ENCODE peak calls at places on chromosomes 5 and 9, in five cellular contexts. B, M, V, O and Y are unnamed samples.

GRCh38 chr9:91374939-91375338 is 13.2 kb upstream of the AUH start:
- DNase-seq in B (no peak), M (peak), V (peak), O (peak), Y (no peak)

GRCh38 chr5:177492841-177493240 is 4.6 kb downstream of the PDLIM7 start:
- DNase-seq in B (no peak), M (no peak), V (no peak), O (no peak), Y (no peak)

GRCh38 chr9:131650254-131650653 is 89.6 kb downstream of the RAPGEF1 start:
- DNase-seq in B (no peak), M (no peak), V (peak), O (no peak), Y (no peak)

GRCh38 chr9:91711755-91712591 is 238.1 kb downstream of the ROR2 start:
- DNase-seq in B (no peak), M (no peak), V (peak), O (no peak), Y (no peak)

GRCh38 chr5:157744055-157745011 is 821 bp downstream of the LSM11 start:
- DNase-seq in B (no peak), M (no peak), V (no peak), O (peak), Y (no peak)

GRCh38 chr9:18761742-18762141 is 271.3 kb downstream of the SAXO1 start:
- DNase-seq in B (no peak), M (no peak), V (no peak), O (no peak), Y (no peak)

GRCh38 chr5:169637856-169638190 is 748 bp downstream of the DOCK2 start:
- DNase-seq in B (no peak), M (no peak), V (no peak), O (no peak), Y (no peak)

GRCh38 chr5:80937591-80937990 is 22.6 kb upstream of the RASGRF2 start:
- DNase-seq in B (no peak), M (peak), V (peak), O (peak), Y (no peak)

GRCh38 chr9:89923961-89924504 is 319.2 kb downstream of the GADD45G start:
- DNase-seq in B (no peak), M (no peak), V (no peak), O (no peak), Y (no peak)

GRCh38 chr5:15368835-15369234 is 131.1 kb upstream of the FBXL7 start:
- DNase-seq in B (no peak), M (no peak), V (no peak), O (no peak), Y (no peak)

GRCh38 chr5:97914483-97914882 is 731.4 kb upstream of the RIOK2 start:
- DNase-seq in B (no peak), M (no peak), V (no peak), O (no peak), Y (no peak)

GRCh38 chr5:172713113-172713808 is 57.7 kb downstream of the DUSP1 start:
- DNase-seq in B (peak), M (no peak), V (no peak), O (peak), Y (no peak)

GRCh38 chr9:15416880-15417279 is 5.8 kb upstream of the SNAPC3 start:
- DNase-seq in B (no peak), M (peak), V (peak), O (peak), Y (no peak)

GRCh38 chr9:7615344-7615743 is 184.2 kb downstream of the DMAC1 start:
- DNase-seq in B (no peak), M (no peak), V (no peak), O (no peak), Y (no peak)

GRCh38 chr9:122056484-122056883 is 36.6 kb downstream of the TTLL11 start:
- DNase-seq in B (no peak), M (no peak), V (no peak), O (no peak), Y (no peak)

GRCh38 chr9:127763918-127764384 is 14.5 kb downstream of the SH2D3C start:
- DNase-seq in B (no peak), M (no peak), V (no peak), O (no peak), Y (no peak)

GRCh38 chr9:136173648-136174290 is 31.2 kb downstream of the LHX3 start:
- DNase-seq in B (no peak), M (no peak), V (no peak), O (no peak), Y (no peak)

GRCh38 chr5:169201597-169201996 is 99.3 kb downstream of the SLIT3 start:
- DNase-seq in B (no peak), M (no peak), V (no peak), O (no peak), Y (no peak)

GRCh38 chr5:69250593-69250992 is 15.9 kb downstream of the CDK7 start:
- DNase-seq in B (no peak), M (no peak), V (no peak), O (no peak), Y (no peak)
- H3K27ac ChIP-seq in B (no peak), M (no peak), V (peak), O (no peak), Y (no peak)

GRCh38 chr5:139711067-139711851 is 63.1 kb downstream of the CXXC5 start:
- DNase-seq in B (no peak), M (no peak), V (peak), O (peak), Y (peak)
- H3K27ac ChIP-seq in B (no peak), M (peak), V (no peak), O (peak), Y (peak)

GRCh38 chr5:118017536-118017935 is 970.8 kb downstream of the DTWD2 start:
- DNase-seq in B (no peak), M (no peak), V (no peak), O (no peak), Y (no peak)
- H3K27ac ChIP-seq in B (no peak), M (no peak), V (no peak), O (no peak), Y (peak)

DNA sequence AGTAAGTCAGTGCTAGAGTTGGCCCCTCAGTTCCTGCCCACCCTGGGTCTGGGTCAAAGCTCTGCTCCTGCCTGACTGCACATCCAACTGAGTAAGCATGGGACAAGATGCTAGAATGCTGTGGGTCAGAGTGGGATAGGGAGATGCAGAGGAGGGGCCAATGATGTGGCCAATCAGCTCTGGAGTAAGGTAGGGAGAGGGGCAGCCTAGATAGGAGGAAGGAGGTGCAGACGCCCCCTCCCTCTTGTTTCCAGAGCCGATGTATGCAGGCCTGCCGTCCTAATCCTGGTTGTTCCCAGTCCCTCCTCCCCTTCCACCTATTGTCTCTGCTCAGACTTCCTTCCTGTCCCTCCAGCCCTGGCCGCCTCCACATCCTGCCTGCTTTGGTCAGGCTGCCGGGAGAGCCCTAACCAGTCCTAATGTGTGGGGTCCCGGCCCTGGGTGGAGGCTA is 1.3 kb downstream of the ARAP3 start:
- DNase-seq in B (no peak), M (peak), V (peak), O (peak), Y (no peak)
- H3K27ac ChIP-seq in B (peak), M (peak), V (peak), O (peak), Y (peak)

GRCh38 chr9:93452710-93453046 is 703 bp downstream of the FAM120AOS start:
- DNase-seq in B (peak), M (no peak), V (no peak), O (no peak), Y (peak)

GRCh38 chr9:93451762-93452709 is 551 bp downstream of the FAM120A start:
- DNase-seq in B (peak), M (peak), V (peak), O (peak), Y (peak)

GRCh38 chr9:93450817-93451761 is at the start of gene FAM120A:
- DNase-seq in B (peak), M (peak), V (peak), O (peak), Y (no peak)

GRCh38 chr9:93456022-93456421 is 2.6 kb upstream of the FAM120AOS start:
- DNase-seq in B (no peak), M (no peak), V (peak), O (no peak), Y (no peak)

GRCh38 chr9:93453047-93453914 is at the start of gene FAM120AOS:
- DNase-seq in B (peak), M (peak), V (peak), O (peak), Y (peak)
- H3K27ac ChIP-seq in B (peak), M (peak), V (peak), O (peak), Y (peak)

GRCh38 chr9:115006660-115007059 is 76.3 kb upstream of the TNFSF8 start:
- DNase-seq in B (no peak), M (peak), V (peak), O (no peak), Y (no peak)
- H3K27ac ChIP-seq in B (no peak), M (no peak), V (no peak), O (no peak), Y (no peak)

DNA sequence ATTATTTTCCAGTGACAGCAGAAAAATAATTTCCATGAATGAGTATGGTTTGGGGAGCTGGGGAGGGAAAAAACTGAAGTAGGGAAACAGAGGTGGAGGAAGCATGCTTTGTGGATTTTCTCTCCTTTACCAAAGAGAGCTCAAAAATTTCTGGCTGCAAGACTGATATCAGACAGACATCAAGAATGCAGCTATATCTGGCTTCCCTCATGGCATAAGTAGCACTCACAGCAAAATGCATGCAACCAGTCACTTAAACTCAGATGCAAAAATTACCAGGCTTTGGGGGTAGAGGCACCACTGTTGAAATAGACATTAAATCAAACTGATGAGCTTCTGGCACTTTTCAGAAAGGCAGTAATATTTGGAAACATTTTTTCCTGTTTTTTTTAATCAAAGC is 196.9 kb downstream of the TSSK1B start:
- DNase-seq in B (no peak), M (no peak), V (no peak), O (no peak), Y (no peak)
- H3K27ac ChIP-seq in B (no peak), M (no peak), V (no peak), O (no peak), Y (no peak)

GRCh38 chr5:35339006-35339405 is 108.7 kb upstream of the PRLR start:
- DNase-seq in B (no peak), M (no peak), V (no peak), O (no peak), Y (no peak)
- H3K27ac ChIP-seq in B (no peak), M (no peak), V (no peak), O (no peak), Y (no peak)

DNA sequence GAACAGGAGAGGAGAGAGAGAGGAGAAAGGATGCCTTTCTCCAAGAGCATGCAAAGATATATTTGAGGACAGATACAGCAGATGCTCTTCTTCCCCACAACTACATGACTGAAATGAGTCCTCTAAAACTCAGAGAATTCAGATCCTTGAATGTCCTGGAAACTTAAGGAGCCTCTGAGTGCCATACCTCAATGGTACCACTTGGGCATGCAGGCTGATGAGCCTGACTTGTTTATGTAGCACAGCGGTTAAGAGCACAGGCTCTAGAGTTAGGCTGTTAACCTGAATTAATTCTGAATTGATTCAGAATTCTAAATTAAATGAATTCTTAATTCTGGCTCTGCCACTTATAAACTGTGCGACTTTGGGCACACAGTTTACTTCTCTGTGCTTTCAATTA is 5.7 kb downstream of the PLPPR1 start:
- DNase-seq in B (no peak), M (no peak), V (no peak), O (no peak), Y (no peak)
- H3K27ac ChIP-seq in B (no peak), M (no peak), V (no peak), O (no peak), Y (no peak)